ENCODE peak calls at places on chromosomes 11 and 22, in four cellular contexts. One of them, this sample, is unnamed. For H3K4me1, the result is how much of the 10 kb centered on the place peaks cover.

GRCh38 chr11:64122411-64123101 is 43.4 kb downstream of the MACROD1 start:
- DNase-seq in IMR-90: no peak
- DNase-seq in heart left ventricle: no peak
- DNase-seq in A549: no peak
- DNase-seq in this sample: no peak

GRCh38 chr11:12397953-12398352 is 20.6 kb downstream of the PARVA start:
- DNase-seq in heart left ventricle: peak
- DNase-seq in A549: no peak
- DNase-seq in IMR-90: peak
- DNase-seq in this sample: no peak

GRCh38 chr11:45921561-45922424 is 663 bp upstream of the LARGE2 start:
- DNase-seq in A549: no peak
- DNase-seq in IMR-90: no peak
- DNase-seq in heart left ventricle: no peak
- DNase-seq in this sample: peak

GRCh38 chr11:94958118-94958517 is 15.2 kb downstream of the CWC15 start:
- DNase-seq in IMR-90: peak
- DNase-seq in heart left ventricle: no peak
- DNase-seq in A549: no peak
- DNase-seq in this sample: no peak

GRCh38 chr11:115645631-115646271 is 141.5 kb upstream of the CADM1 start:
- DNase-seq in IMR-90: no peak
- DNase-seq in heart left ventricle: peak
- DNase-seq in A549: no peak
- DNase-seq in this sample: no peak

GRCh38 chr11:130470832-130471706 is 22.6 kb downstream of the ADAMTS15 start:
- DNase-seq in IMR-90: no peak
- DNase-seq in A549: no peak
- DNase-seq in heart left ventricle: no peak
- DNase-seq in this sample: no peak

GRCh38 chr11:117875397-117876048 is 935 bp downstream of the FXYD6 start:
- DNase-seq in heart left ventricle: no peak
- DNase-seq in A549: no peak
- DNase-seq in IMR-90: no peak
- DNase-seq in this sample: no peak

GRCh38 chr11:116500002-116500832 is 272.6 kb downstream of the BUD13 start:
- DNase-seq in IMR-90: no peak
- DNase-seq in A549: no peak
- DNase-seq in heart left ventricle: no peak
- DNase-seq in this sample: no peak

GRCh38 chr11:97722065-97722464 is 1298.7 kb upstream of the CNTN5 start:
- DNase-seq in IMR-90: peak
- DNase-seq in heart left ventricle: peak
- DNase-seq in A549: no peak
- DNase-seq in this sample: no peak

GRCh38 chr11:68488623-68489022 is 28.1 kb downstream of the PPP6R3 start:
- DNase-seq in heart left ventricle: no peak
- DNase-seq in A549: no peak
- DNase-seq in IMR-90: no peak
- DNase-seq in this sample: no peak

GRCh38 chr11:1218256-1218787 is 4.5 kb upstream of the MUC5B start:
- DNase-seq in A549: no peak
- DNase-seq in IMR-90: no peak
- DNase-seq in heart left ventricle: no peak
- DNase-seq in this sample: no peak

GRCh38 chr22:25134028-25134427 is 65.6 kb upstream of the CRYBB3 start:
- DNase-seq in IMR-90: no peak
- DNase-seq in heart left ventricle: no peak
- DNase-seq in A549: no peak
- DNase-seq in this sample: peak

GRCh38 chr11:69113226-69113625 is 42.5 kb upstream of the SMIM38 start:
- DNase-seq in A549: no peak
- DNase-seq in IMR-90: no peak
- DNase-seq in heart left ventricle: peak
- DNase-seq in this sample: no peak

GRCh38 chr11:13288375-13289029 is 10.9 kb downstream of the BMAL1 start:
- DNase-seq in heart left ventricle: no peak
- DNase-seq in IMR-90: peak
- DNase-seq in A549: no peak
- DNase-seq in this sample: no peak

GRCh38 chr22:35618427-35619223 is 1.5 kb upstream of the MB start:
- DNase-seq in heart left ventricle: no peak
- DNase-seq in A549: no peak
- DNase-seq in IMR-90: no peak
- DNase-seq in this sample: no peak
- H3K27ac ChIP-seq in heart left ventricle: peak
- H3K27ac ChIP-seq in A549: no peak
- H3K27ac ChIP-seq in IMR-90: no peak
- H3K27ac ChIP-seq in this sample: no peak

GRCh38 chr11:9524001-9524400 is 49.5 kb upstream of the WEE1 start:
- DNase-seq in IMR-90: no peak
- DNase-seq in A549: no peak
- DNase-seq in heart left ventricle: no peak
- DNase-seq in this sample: no peak

GRCh38 chr11:9516113-9516512 is 55.3 kb downstream of the ZNF143 start:
- DNase-seq in A549: no peak
- DNase-seq in IMR-90: no peak
- DNase-seq in heart left ventricle: no peak
- DNase-seq in this sample: no peak

DNA sequence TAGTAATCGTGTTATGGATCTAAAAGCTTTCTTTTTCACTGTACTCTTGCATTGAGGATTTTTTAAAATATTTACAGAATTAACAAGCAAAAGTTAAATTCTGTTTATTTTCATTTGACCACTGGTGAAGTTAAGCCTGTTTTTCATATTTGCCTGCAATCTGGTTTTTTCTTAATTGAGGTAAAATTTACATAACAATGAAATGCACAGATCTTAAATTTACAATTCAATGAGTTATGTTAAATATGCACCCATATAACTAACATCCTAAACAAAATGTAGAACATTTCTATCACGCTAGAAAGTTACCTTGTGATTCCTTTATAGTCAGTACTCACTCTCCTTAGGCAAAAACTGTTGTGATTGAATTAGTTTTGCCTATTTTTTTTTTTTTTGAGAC is 54.6 kb upstream of the WEE1 start:
- DNase-seq in IMR-90: no peak
- DNase-seq in A549: no peak
- DNase-seq in heart left ventricle: no peak
- DNase-seq in this sample: no peak
- TF ChIP-seq POLR2A in IMR-90: no peak
- TF ChIP-seq POLR2A in A549: no peak
- TF ChIP-seq POLR2A in heart left ventricle: no peak
- TF ChIP-seq POLR2A in this sample: no peak

GRCh38 chr11:67353317-67354313 is at the start of gene POLD4:
- DNase-seq in heart left ventricle: peak
- DNase-seq in IMR-90: peak
- DNase-seq in A549: peak
- DNase-seq in this sample: peak
- H3K4me1 ChIP-seq in heart left ventricle: under half
- H3K4me1 ChIP-seq in IMR-90: under half
- H3K4me1 ChIP-seq in A549: half or more
- H3K4me1 ChIP-seq in this sample: under half

DNA sequence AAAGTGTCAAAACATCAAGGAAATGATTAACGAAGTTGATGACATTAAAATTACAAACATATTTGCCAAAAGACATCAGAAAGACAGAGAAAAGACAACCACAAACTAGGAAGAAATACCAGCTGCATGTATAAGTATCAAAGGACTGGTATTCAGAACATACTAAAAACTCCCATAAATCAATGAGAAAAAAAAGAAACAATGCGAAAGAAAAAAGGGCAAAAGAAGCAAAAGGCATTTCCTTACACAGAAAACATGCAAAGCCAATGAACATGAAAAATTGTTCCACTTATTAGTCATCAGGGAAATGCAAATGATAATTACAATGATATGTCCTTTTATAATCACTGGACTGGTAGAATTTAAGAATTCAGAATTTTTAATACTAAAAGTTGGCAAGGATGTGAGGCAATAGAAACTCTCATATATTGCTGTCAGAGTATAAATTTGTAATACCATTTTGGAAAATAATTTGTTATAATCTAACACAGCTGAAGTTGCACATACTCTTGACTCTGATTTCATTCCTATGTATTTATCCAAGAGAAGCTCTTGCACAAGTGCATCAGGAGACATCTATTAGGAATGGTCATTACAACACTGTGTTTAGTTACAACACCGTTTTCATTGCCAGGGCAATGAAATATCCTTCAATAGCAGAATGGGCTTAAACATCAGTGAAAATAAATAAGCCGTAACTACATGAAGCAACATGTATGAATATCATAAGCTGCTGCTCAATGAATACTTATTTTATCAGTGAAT is 279.7 kb downstream of the SWAP70 start:
- DNase-seq in IMR-90: peak
- DNase-seq in heart left ventricle: no peak
- DNase-seq in A549: no peak
- DNase-seq in this sample: no peak
- H3K27ac ChIP-seq in IMR-90: peak
- H3K27ac ChIP-seq in heart left ventricle: no peak
- H3K27ac ChIP-seq in A549: peak
- H3K27ac ChIP-seq in this sample: no peak

DNA sequence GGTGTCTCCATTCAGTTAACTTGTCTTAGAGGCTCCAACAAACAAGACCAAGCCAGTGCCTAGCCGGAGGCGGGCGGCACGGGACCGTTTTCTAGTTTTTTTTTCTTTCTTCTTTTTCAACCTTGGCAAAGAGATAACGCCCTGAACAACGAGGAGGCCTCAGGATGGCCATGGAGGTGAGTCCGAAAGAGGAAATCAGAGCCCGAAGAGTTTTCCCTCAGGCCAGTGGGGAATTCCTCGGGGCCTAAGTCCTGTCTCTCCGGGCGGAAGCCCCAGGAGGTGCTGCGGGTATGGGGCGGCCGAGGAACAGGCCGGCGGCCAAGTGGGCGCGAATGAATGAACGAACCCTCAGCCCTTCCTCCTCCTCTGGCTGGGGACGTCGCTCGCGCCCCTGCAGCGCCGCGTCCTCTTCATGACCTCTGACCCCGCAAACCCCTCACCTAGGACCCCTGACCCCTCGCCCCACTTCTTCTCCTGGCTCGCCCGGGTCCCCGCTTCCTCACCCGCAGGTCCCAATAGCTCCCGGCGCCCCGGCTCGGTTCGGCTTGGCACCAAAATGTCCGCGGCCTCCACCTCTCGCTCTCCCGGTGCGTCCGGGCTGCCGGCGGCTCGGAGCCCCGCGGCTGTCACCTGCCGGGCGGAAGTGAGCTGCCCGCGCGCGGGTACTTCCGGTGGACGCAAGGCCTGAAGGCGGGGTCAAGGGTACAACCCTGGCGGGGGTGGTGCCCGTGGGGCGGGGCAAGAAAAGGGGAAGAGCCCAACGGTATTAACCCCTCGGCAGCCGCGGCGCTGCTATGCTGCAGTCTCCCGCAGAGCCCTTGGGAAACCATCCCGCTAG is at the start of gene AP1B1:
- DNase-seq in IMR-90: peak
- DNase-seq in A549: peak
- DNase-seq in heart left ventricle: peak
- DNase-seq in this sample: peak
- TF ChIP-seq POLR2A in IMR-90: no peak
- TF ChIP-seq POLR2A in A549: peak
- TF ChIP-seq POLR2A in heart left ventricle: no peak
- TF ChIP-seq POLR2A in this sample: no peak

DNA sequence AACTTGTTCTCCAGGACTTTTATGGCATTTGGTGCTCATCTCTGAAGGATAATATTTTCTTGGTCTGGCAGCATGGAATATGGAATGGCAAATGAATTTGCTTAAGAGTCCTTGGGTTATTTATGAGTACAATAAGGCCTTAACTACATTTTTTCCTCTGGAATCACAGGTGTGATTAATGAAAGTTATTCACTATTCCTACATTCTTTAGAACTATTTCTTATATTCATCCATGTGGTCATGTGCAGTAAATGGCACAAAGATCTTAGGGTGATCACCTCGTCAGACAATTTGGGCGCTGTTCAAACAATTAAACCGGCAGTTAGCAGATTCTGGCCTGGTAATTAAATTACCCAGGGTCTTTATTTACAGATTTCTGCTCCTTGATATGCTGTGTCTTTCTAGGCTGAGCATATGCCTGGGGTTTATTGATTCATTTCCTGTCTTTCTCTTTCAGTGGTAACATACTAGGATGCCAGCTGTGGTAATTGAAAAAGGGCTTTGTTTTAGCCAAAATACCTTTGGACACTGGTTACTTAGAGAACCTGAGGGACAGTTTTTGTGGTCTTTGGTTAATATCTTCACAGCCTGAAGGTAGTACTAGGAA is 31.6 kb downstream of the SIK2 start:
- DNase-seq in IMR-90: peak
- DNase-seq in heart left ventricle: no peak
- DNase-seq in A549: no peak
- DNase-seq in this sample: no peak
- H3K4me1 ChIP-seq in IMR-90: under half
- H3K4me1 ChIP-seq in heart left ventricle: under half
- H3K4me1 ChIP-seq in A549: under half
- H3K4me1 ChIP-seq in this sample: under half